ENCODE peak calls at places on chromosome 5, in five cellular contexts. W, X, V, D and Z are unnamed samples.

GRCh38 chr5:17132444-17133083 is 84.9 kb upstream of the BASP1 start:
- DNase-seq in V (peak), X (peak), W (no peak), D (peak), Z (no peak)

GRCh38 chr5:72325566-72326297 is 5.6 kb downstream of the PTCD2 start:
- DNase-seq in V (peak), W (no peak), D (no peak), X (no peak), Z (no peak)

GRCh38 chr5:143397302-143398052 is 6.0 kb downstream of the NR3C1 start:
- DNase-seq in D (no peak), X (no peak), W (no peak), V (peak), Z (no peak)

GRCh38 chr5:139461698-139462097 is 845 bp downstream of the ECSCR start:
- DNase-seq in D (no peak), V (peak), W (no peak), X (no peak), Z (no peak)

GRCh38 chr5:17400724-17401508 is 97.1 kb upstream of the TAF11L2 start:
- DNase-seq in V (no peak), D (no peak), W (no peak), X (no peak), Z (no peak)

GRCh38 chr5:142280066-142281011 is 44.5 kb downstream of the SPRY4 start:
- DNase-seq in W (peak), X (no peak), V (peak), D (no peak), Z (no peak)

GRCh38 chr5:155004138-155004744 is 9.3 kb upstream of the KIF4B start:
- DNase-seq in W (peak), X (no peak), V (no peak), D (no peak), Z (peak)

GRCh38 chr5:5721881-5722280 is 299.4 kb downstream of the ICE1 start:
- DNase-seq in D (no peak), V (no peak), W (no peak), X (no peak), Z (no peak)

GRCh38 chr5:169581580-169582227 is 1.9 kb upstream of the SPDL1 start:
- DNase-seq in X (no peak), D (peak), V (peak), W (peak), Z (no peak)

GRCh38 chr5:126884269-126884819 is 107.4 kb downstream of the LMNB1 start:
- DNase-seq in W (no peak), X (no peak), D (no peak), V (peak), Z (no peak)

GRCh38 chr5:154197801-154198461 is 7.4 kb downstream of the GALNT10 start:
- DNase-seq in X (peak), D (peak), W (no peak), V (peak), Z (peak)

GRCh38 chr5:113510836-113511451 is 2.5 kb upstream of the YTHDC2 start:
- DNase-seq in X (no peak), D (peak), W (no peak), V (peak), Z (peak)

GRCh38 chr5:74206571-74207550 is 433.7 kb downstream of the ENC1 start:
- DNase-seq in W (no peak), V (peak), D (peak), X (peak), Z (peak)

GRCh38 chr5:152405145-152405544 is at the start of gene NMUR2:
- DNase-seq in X (peak), V (no peak), D (peak), W (no peak), Z (peak)

GRCh38 chr5:123514615-123515355 is 2.8 kb downstream of the CSNK1G3 start:
- DNase-seq in V (no peak), W (no peak), D (peak), X (no peak), Z (no peak)

GRCh38 chr5:72284674-72285424 is 35.2 kb downstream of the MRPS27 start:
- DNase-seq in V (no peak), X (no peak), D (no peak), W (no peak), Z (no peak)

GRCh38 chr5:124494540-124495116 is 251.8 kb downstream of the ZNF608 start:
- DNase-seq in V (no peak), X (no peak), D (no peak), W (no peak), Z (no peak)

GRCh38 chr5:142640316-142641005 is 45.4 kb downstream of the FGF1 start:
- DNase-seq in V (no peak), X (no peak), W (no peak), D (no peak), Z (peak)

GRCh38 chr5:124783794-124784193 is 37.4 kb upstream of the ZNF608 start:
- DNase-seq in X (no peak), W (no peak), V (no peak), D (no peak), Z (no peak)

GRCh38 chr5:9056046-9056445 is 489.8 kb downstream of the SEMA5A start:
- DNase-seq in D (no peak), V (no peak), W (no peak), X (no peak), Z (no peak)

GRCh38 chr5:111681791-111682190 is 75.2 kb downstream of the NREP start:
- DNase-seq in X (no peak), W (no peak), V (peak), D (no peak), Z (no peak)

GRCh38 chr5:175576096-175576495 is 81.8 kb upstream of the HRH2 start:
- DNase-seq in D (no peak), V (no peak), W (no peak), X (no peak), Z (no peak)

GRCh38 chr5:84265739-84266464 is 118.8 kb downstream of the EDIL3 start:
- DNase-seq in V (no peak), D (no peak), X (no peak), W (no peak), Z (no peak)

GRCh38 chr5:32254987-32255900 is 57.5 kb downstream of the MTMR12 start:
- DNase-seq in D (no peak), V (peak), W (no peak), X (peak), Z (no peak)

GRCh38 chr5:93677344-93678021 is 63.9 kb downstream of the POU5F2 start:
- DNase-seq in W (peak), V (peak), X (peak), D (peak), Z (peak)

GRCh38 chr5:82306151-82306550 is 28.0 kb upstream of the RPS23 start:
- DNase-seq in X (no peak), V (no peak), W (no peak), D (no peak), Z (no peak)

GRCh38 chr5:133895979-133896378 is 72.4 kb downstream of the C5orf15 start:
- DNase-seq in X (no peak), W (no peak), V (no peak), D (no peak), Z (no peak)

GRCh38 chr5:163506726-163507125 is 1.3 kb downstream of the MAT2B start:
- DNase-seq in D (peak), V (peak), W (no peak), X (no peak), Z (no peak)

GRCh38 chr5:148374693-148375360 is 8.9 kb upstream of the FBXO38 start:
- DNase-seq in W (peak), D (peak), X (peak), V (peak), Z (peak)

GRCh38 chr5:146754621-146755020 is 123.9 kb downstream of the PPP2R2B start:
- DNase-seq in D (no peak), X (no peak), W (no peak), V (no peak), Z (no peak)

GRCh38 chr5:5710471-5710870 is 288.0 kb downstream of the ICE1 start:
- DNase-seq in V (no peak), X (no peak), D (no peak), W (no peak), Z (no peak)

GRCh38 chr5:172672696-172673095 is 31.6 kb downstream of the NEURL1B start:
- DNase-seq in V (no peak), W (no peak), X (no peak), D (no peak), Z (no peak)

GRCh38 chr5:41728281-41728680 is 141.9 kb downstream of the OXCT1 start:
- DNase-seq in V (no peak), W (no peak), D (no peak), X (no peak), Z (no peak)

GRCh38 chr5:180860273-180860886 is 696 bp downstream of the ZFP62 start:
- DNase-seq in W (peak), D (peak), X (no peak), V (peak), Z (peak)

GRCh38 chr5:120545951-120546350 is 81.9 kb downstream of the PRR16 start:
- DNase-seq in W (no peak), D (no peak), X (no peak), V (no peak), Z (no peak)

GRCh38 chr5:123124495-123125171 is 35.6 kb downstream of the PRDM6 start:
- DNase-seq in D (no peak), V (no peak), W (no peak), X (no peak), Z (no peak)

GRCh38 chr5:76742586-76742985 is 26.7 kb downstream of the F2R start:
- DNase-seq in V (no peak), D (no peak), W (no peak), X (no peak), Z (no peak)